ENCODE peak calls at places on chromosomes 4 and X, in nine cellular contexts. X is GM23248; Q is T follicular helper cell; W is activated CD4-positive, alpha-beta T cell treated with anti-CD3 and anti-CD28 coated beads, Interleukin-2, amount 10 ng/mL, durations not matched to agents 7 days and 5 days; I is fibroblast of lung; E is CD4-positive, alpha-beta T cell; M is midbrain; P is effector memory CD4-positive, alpha-beta T cell; S is globus pallidus. J is an unnamed sample.

GRCh38 chr4:56400560-56400959 is 13.3 kb upstream of the AASDH start:
- DNase-seq in X (no peak), Q (no peak), W (no peak), I (no peak), E (no peak), M (no peak), P (no peak), S (no peak), J (no peak)

GRCh38 chr4:27184508-27185155 is 324.0 kb downstream of the STIM2 start:
- DNase-seq in X (no peak), Q (no peak), W (no peak), I (no peak), E (no peak), M (no peak), P (no peak), S (no peak), J (no peak)

GRCh38 chr4:4995103-4995761 is 24.0 kb downstream of the CYTL1 start:
- DNase-seq in X (peak), Q (no peak), W (peak), I (peak), E (no peak), M (peak), P (no peak), S (peak), J (peak)

GRCh38 chrX:116239944-116240391 is 69.4 kb downstream of the AGTR2 start:
- DNase-seq in X (peak), Q (no peak), W (no peak), I (peak), E (no peak), M (no peak), P (no peak), S (no peak), J (no peak)

GRCh38 chr4:96149911-96150310 is 310.0 kb downstream of the PDHA2 start:
- DNase-seq in X (no peak), Q (no peak), W (no peak), I (no peak), E (no peak), M (no peak), P (no peak), S (no peak), J (no peak)

GRCh38 chr4:87051121-87051713 is 116.4 kb downstream of the AFF1 start:
- DNase-seq in X (peak), Q (no peak), W (no peak), I (no peak), E (no peak), M (no peak), P (no peak), S (no peak), J (no peak)

GRCh38 chr4:177051473-177052060 is 258.1 kb upstream of the NEIL3 start:
- DNase-seq in X (peak), Q (no peak), W (peak), I (no peak), E (no peak), M (no peak), P (no peak), S (no peak), J (no peak)

GRCh38 chr4:15855804-15856475 is 77.8 kb downstream of the CD38 start:
- DNase-seq in X (no peak), Q (no peak), W (no peak), I (no peak), E (no peak), M (no peak), P (no peak), S (peak), J (no peak)

GRCh38 chr4:94127707-94128328 is 79.8 kb upstream of the SMARCAD1 start:
- DNase-seq in X (peak), Q (no peak), W (no peak), I (peak), E (no peak), M (peak), P (no peak), S (peak), J (no peak)

GRCh38 chrX:482702-483203 is 96.0 kb upstream of the PPP2R3B start:
- DNase-seq in X (no peak), Q (no peak), W (no peak), I (no peak), E (no peak), M (no peak), P (no peak), S (no peak), J (no peak)

GRCh38 chr4:151709071-151709470 is 51.7 kb downstream of the GATB start:
- DNase-seq in X (no peak), Q (no peak), W (no peak), I (no peak), E (no peak), M (no peak), P (no peak), S (no peak), J (no peak)

GRCh38 chrX:74133156-74133796 is 170.7 kb upstream of the ZCCHC13 start:
- DNase-seq in X (peak), Q (no peak), W (peak), I (peak), E (no peak), M (peak), P (no peak), S (peak), J (no peak)

GRCh38 chr4:122836941-122837340 is 10.3 kb downstream of the FGF2 start:
- DNase-seq in X (peak), Q (no peak), W (no peak), I (peak), E (no peak), M (no peak), P (no peak), S (no peak), J (no peak)

GRCh38 chr4:4225915-4226605 is 669 bp downstream of the OTOP1 start:
- DNase-seq in X (peak), Q (no peak), W (no peak), I (peak), E (no peak), M (no peak), P (no peak), S (no peak), J (no peak)

GRCh38 chr4:94396984-94397383 is 54.3 kb upstream of the HPGDS start:
- DNase-seq in X (no peak), Q (no peak), W (no peak), I (no peak), E (no peak), M (no peak), P (no peak), S (no peak), J (no peak)

GRCh38 chr4:181650033-181650825 is 593.0 kb upstream of the TENM3 start:
- DNase-seq in X (peak), Q (no peak), W (no peak), I (peak), E (no peak), M (no peak), P (no peak), S (no peak), J (no peak)

GRCh38 chr4:163048447-163048846 is 118.2 kb downstream of the NAF1 start:
- DNase-seq in X (peak), Q (peak), W (peak), I (peak), E (no peak), M (no peak), P (no peak), S (no peak), J (no peak)

GRCh38 chr4:123361195-123361861 is 35.3 kb upstream of the SPRY1 start:
- DNase-seq in X (peak), Q (no peak), W (no peak), I (peak), E (no peak), M (no peak), P (no peak), S (no peak), J (no peak)

J was measured in aorta.